ENCODE peak calls at places on chromosome 7, in six cellular contexts. N is A549, D is iris pigment epithelial cell, W is neural crest cell, X is H4, O is C1 segment of cervical spinal cord. A is an unnamed sample.
A peak's percentile ranks its signal among the peaks of the same experiment; 100 is the strongest.

GRCh38 chr7:102425639-102426267 is 7.6 kb upstream of the ORAI2 start:
- DNase-seq in N (no peak), D (no peak), W (no peak), X (no peak), O (no peak), A (no peak)

GRCh38 chr7:105648561-105649401 is 67.5 kb upstream of the EFCAB10 start:
- DNase-seq in N (peak; percentile 78), D (no peak), W (no peak), X (peak; percentile 54), O (no peak), A (no peak)

GRCh38 chr7:85600425-85600824 is 413.6 kb upstream of the SEMA3D start:
- DNase-seq in N (no peak), D (peak; percentile 16), W (no peak), X (peak; percentile 25), O (no peak), A (no peak)

GRCh38 chr7:77265666-77266065 is 66.0 kb upstream of the FGL2 start:
- DNase-seq in N (no peak), D (no peak), W (no peak), X (no peak), O (no peak), A (no peak)

GRCh38 chr7:159159731-159160130 is 15.1 kb upstream of the VIPR2 start:
- DNase-seq in N (no peak), D (no peak), W (no peak), X (no peak), O (no peak), A (no peak)

GRCh38 chr7:44213206-44213871 is 12.6 kb downstream of the YKT6 start:
- DNase-seq in N (no peak), D (no peak), W (no peak), X (no peak), O (no peak), A (no peak)

GRCh38 chr7:139034855-139035587 is 821 bp downstream of the ZC3HAV1L start:
- DNase-seq in N (peak; percentile 58), D (peak; percentile 47), W (no peak), X (no peak), O (no peak), A (peak; percentile 7)

GRCh38 chr7:65960351-65961074 is 21.5 kb downstream of the GUSB start:
- DNase-seq in N (no peak), D (no peak), W (no peak), X (no peak), O (no peak), A (no peak)

GRCh38 chr7:106126170-106126938 is 14.2 kb upstream of the SYPL1 start:
- DNase-seq in N (peak; percentile 20), D (peak; percentile 75), W (no peak), X (peak; percentile 34), O (no peak), A (peak; percentile 51)

GRCh38 chr7:30157217-30157616 is 22.4 kb downstream of the MTURN start:
- DNase-seq in N (no peak), D (no peak), W (no peak), X (no peak), O (no peak), A (no peak)

GRCh38 chr7:96310106-96310505 is 11.8 kb downstream of the SLC25A13 start:
- DNase-seq in N (no peak), D (peak; percentile 45), W (no peak), X (no peak), O (no peak), A (peak; percentile 19)

GRCh38 chr7:158753900-158754299 is 49.3 kb upstream of the NCAPG2 start:
- DNase-seq in N (no peak), D (no peak), W (no peak), X (no peak), O (no peak), A (no peak)

GRCh38 chr7:22695476-22696132 is 31.4 kb upstream of the IL6 start:
- DNase-seq in N (no peak), D (no peak), W (no peak), X (no peak), O (no peak), A (no peak)

GRCh38 chr7:150974468-150975391 is 3.4 kb downstream of the KCNH2 start:
- DNase-seq in N (peak; percentile 44), D (no peak), W (no peak), X (no peak), O (no peak), A (peak; percentile 61)

GRCh38 chr7:129644634-129645230 is 33.2 kb downstream of the NRF1 start:
- DNase-seq in N (peak; percentile 55), D (peak; percentile 59), W (no peak), X (peak; percentile 34), O (no peak), A (no peak)

GRCh38 chr7:108345710-108346336 is 110.4 kb downstream of the NRCAM start:
- DNase-seq in N (no peak), D (no peak), W (no peak), X (no peak), O (no peak), A (no peak)

GRCh38 chr7:892648-893593 is 16.6 kb downstream of the GET4 start:
- DNase-seq in N (no peak), D (no peak), W (no peak), X (no peak), O (no peak), A (no peak)

GRCh38 chr7:6235029-6235627 is 37.3 kb downstream of the CYTH3 start:
- DNase-seq in N (no peak), D (no peak), W (no peak), X (no peak), O (no peak), A (no peak)

GRCh38 chr7:156344595-156344994 is 296.0 kb upstream of the RNF32 start:
- DNase-seq in N (no peak), D (no peak), W (no peak), X (no peak), O (no peak), A (no peak)

GRCh38 chr7:38198356-38198755 is 20.3 kb downstream of the STARD3NL start:
- DNase-seq in N (no peak), D (no peak), W (no peak), X (no peak), O (no peak), A (no peak)

GRCh38 chr7:38215734-38216670 is 38.0 kb downstream of the STARD3NL start:
- DNase-seq in N (peak; percentile 78), D (peak; percentile 93), W (peak; percentile 68), X (peak; percentile 97), O (peak; percentile 44), A (peak; percentile 89)

GRCh38 chr7:42763137-42763551 is 148.7 kb downstream of the C7orf25 start:
- DNase-seq in N (no peak), D (no peak), W (no peak), X (no peak), O (no peak), A (no peak)

GRCh38 chr7:116142850-116143249 is 67.5 kb upstream of the TES start:
- DNase-seq in N (no peak), D (no peak), W (no peak), X (no peak), O (no peak), A (no peak)

GRCh38 chr7:28093617-28094232 is 86.9 kb downstream of the JAZF1 start:
- DNase-seq in N (peak; percentile 83), D (peak; percentile 79), W (peak; percentile 62), X (peak; percentile 77), O (peak; percentile 22), A (peak; percentile 68)

GRCh38 chr7:129798616-129799349 is 154.0 kb downstream of the UBE2H start:
- DNase-seq in N (no peak), D (no peak), W (no peak), X (no peak), O (no peak), A (no peak)

GRCh38 chr7:39810710-39811109 is 139.3 kb upstream of the CDK13 start:
- DNase-seq in N (no peak), D (no peak), W (no peak), X (peak; percentile 37), O (no peak), A (no peak)

GRCh38 chr7:73623798-73624668 is at the start of gene MLXIPL:
- DNase-seq in N (peak; percentile 78), D (peak; percentile 18), W (peak; percentile 72), X (no peak), O (peak; percentile 32), A (peak; percentile 44)

GRCh38 chr7:29754874-29755490 is 51.3 kb upstream of the WIPF3 start:
- DNase-seq in N (no peak), D (no peak), W (no peak), X (no peak), O (no peak), A (no peak)

GRCh38 chr7:111159426-111159825 is 68.5 kb downstream of the LRRN3 start:
- DNase-seq in N (no peak), D (peak; percentile 76), W (no peak), X (no peak), O (no peak), A (peak; percentile 34)

GRCh38 chr7:42348627-42349026 is 111.6 kb upstream of the GLI3 start:
- DNase-seq in N (no peak), D (no peak), W (no peak), X (no peak), O (no peak), A (no peak)

A was measured in NCI-H226.